ENCODE peak calls at places on chromosomes 2 and 18, in five cellular contexts. T, W, S, K and U are unnamed samples.

GRCh38 chr18:54983041-54983686 is 23.9 kb upstream of the CCDC68 start:
- DNase-seq in T (peak; percentile 28), W (peak; percentile 20), S (peak; percentile 43), K (peak; percentile 8), U (no peak)

GRCh38 chr18:58345875-58346274 is 283.0 kb downstream of the ALPK2 start:
- DNase-seq in T (no peak), W (no peak), S (no peak), K (no peak), U (no peak)

GRCh38 chr2:9441556-9441955 is 18.1 kb downstream of the CPSF3 start:
- DNase-seq in T (no peak), W (no peak), S (no peak), K (no peak), U (no peak)

GRCh38 chr2:36397040-36397616 is 41.5 kb downstream of the CRIM1 start:
- DNase-seq in T (no peak), W (no peak), S (no peak), K (no peak), U (no peak)

GRCh38 chr2:204486855-204487254 is 58.4 kb upstream of the PARD3B start:
- DNase-seq in T (no peak), W (no peak), S (no peak), K (no peak), U (no peak)

GRCh38 chr2:149068996-149069888 is 30.7 kb downstream of the LYPD6B start:
- DNase-seq in T (no peak), W (no peak), S (no peak), K (no peak), U (no peak)

GRCh38 chr2:618591-618990 is 58.6 kb downstream of the TMEM18 start:
- DNase-seq in T (no peak), W (no peak), S (no peak), K (no peak), U (no peak)

GRCh38 chr2:148994341-148994740 is 44.2 kb upstream of the LYPD6B start:
- DNase-seq in T (no peak), W (peak; percentile 53), S (no peak), K (no peak), U (no peak)

GRCh38 chr2:62956646-62957045 is 94.0 kb upstream of the OTX1 start:
- DNase-seq in T (no peak), W (no peak), S (no peak), K (peak; percentile 79), U (no peak)

GRCh38 chr2:62200868-62201267 is 5.0 kb downstream of the B3GNT2 start:
- DNase-seq in T (no peak), W (no peak), S (peak; percentile 33), K (no peak), U (no peak)

GRCh38 chr18:58606236-58606635 is 22.7 kb downstream of the ALPK2 start:
- DNase-seq in T (no peak), W (no peak), S (no peak), K (no peak), U (no peak)

GRCh38 chr2:603427-603826 is 73.8 kb downstream of the TMEM18 start:
- DNase-seq in T (no peak), W (no peak), S (no peak), K (no peak), U (no peak)

GRCh38 chr2:8481463-8482009 is 200.3 kb upstream of the ID2 start:
- DNase-seq in T (no peak), W (no peak), S (peak; percentile 68), K (no peak), U (no peak)

GRCh38 chr2:190618030-190618429 is 30.9 kb upstream of the NAB1 start:
- DNase-seq in T (peak; percentile 19), W (no peak), S (no peak), K (no peak), U (peak; percentile 73)

GRCh38 chr18:51235011-51235789 is 37.7 kb upstream of the MEX3C start:
- DNase-seq in T (no peak), W (peak; percentile 63), S (no peak), K (no peak), U (no peak)

GRCh38 chr2:166180951-166181812 is 53.4 kb upstream of the SCN1A start:
- DNase-seq in T (peak; percentile 22), W (peak; percentile 71), S (peak; percentile 45), K (no peak), U (peak; percentile 68)

GRCh38 chr2:1742680-1743395 is 1.5 kb downstream of the PXDN start:
- DNase-seq in T (no peak), W (no peak), S (no peak), K (peak; percentile 13), U (no peak)

GRCh38 chr2:85326406-85326945 is 1.3 kb downstream of the TGOLN2 start:
- DNase-seq in T (no peak), W (no peak), S (peak; percentile 70), K (no peak), U (no peak)

GRCh38 chr2:234135750-234136221 is 85.3 kb downstream of the SPP2 start:
- DNase-seq in T (peak; percentile 56), W (peak; percentile 80), S (peak; percentile 81), K (no peak), U (peak; percentile 83)

GRCh38 chr2:197294260-197294659 is 16.3 kb downstream of the ANKRD44 start:
- DNase-seq in T (no peak), W (no peak), S (peak; percentile 37), K (no peak), U (no peak)

GRCh38 chr2:70668432-70668831 is 99.6 kb downstream of the ADD2 start:
- DNase-seq in T (no peak), W (no peak), S (no peak), K (no peak), U (no peak)

GRCh38 chr2:105502625-105503334 is 103.9 kb upstream of the FHL2 start:
- DNase-seq in T (no peak), W (no peak), S (no peak), K (no peak), U (no peak)

GRCh38 chr18:75730249-75730648 is 302.7 kb upstream of the SMIM21 start:
- DNase-seq in T (no peak), W (no peak), S (no peak), K (no peak), U (no peak)

GRCh38 chr2:237673130-237673921 is 45.9 kb downstream of the LRRFIP1 start:
- DNase-seq in T (no peak), W (peak; percentile 79), S (peak; percentile 84), K (peak; percentile 13), U (no peak)

GRCh38 chr2:223062304-223062845 is 10.4 kb downstream of the KCNE4 start:
- DNase-seq in T (no peak), W (no peak), S (no peak), K (no peak), U (no peak)

GRCh38 chr2:180753809-180754761 is 226.3 kb upstream of the UBE2E3 start:
- DNase-seq in T (no peak), W (peak; percentile 32), S (no peak), K (no peak), U (no peak)

GRCh38 chr2:396903-397302 is 109.0 kb upstream of the ALKAL2 start:
- DNase-seq in T (no peak), W (no peak), S (no peak), K (no peak), U (no peak)

GRCh38 chr2:96542357-96542977 is 5.9 kb downstream of the ARID5A start:
- DNase-seq in T (no peak), W (no peak), S (no peak), K (no peak), U (no peak)

GRCh38 chr2:151238527-151239487 is 22.9 kb downstream of the RBM43 start:
- DNase-seq in T (peak; percentile 43), W (peak; percentile 63), S (peak; percentile 56), K (peak; percentile 43), U (peak; percentile 51)

GRCh38 chr2:96888082-96889011 is 18.5 kb upstream of the SEMA4C start:
- DNase-seq in T (no peak), W (peak; percentile 75), S (no peak), K (no peak), U (peak; percentile 49)

GRCh38 chr2:39377226-39377939 is 59.7 kb downstream of the MAP4K3 start:
- DNase-seq in T (no peak), W (no peak), S (peak; percentile 66), K (no peak), U (no peak)

GRCh38 chr2:238615187-238615586 is 188.5 kb downstream of the ASB1 start:
- DNase-seq in T (no peak), W (no peak), S (no peak), K (no peak), U (no peak)

GRCh38 chr18:38709122-38709521 is 1143.5 kb upstream of the CELF4 start:
- DNase-seq in T (no peak), W (no peak), S (no peak), K (no peak), U (no peak)

GRCh38 chr2:146820672-146821071 is 1024.2 kb upstream of the ACVR2A start:
- DNase-seq in T (no peak), W (no peak), S (no peak), K (no peak), U (no peak)

GRCh38 chr2:230135126-230135525 is 66.4 kb upstream of the SLC16A14 start:
- DNase-seq in T (no peak), W (no peak), S (no peak), K (no peak), U (no peak)

GRCh38 chr2:228102949-228103348 is 78.5 kb downstream of the SPHKAP start:
- DNase-seq in T (no peak), W (no peak), S (no peak), K (no peak), U (no peak)

GRCh38 chr2:235001237-235002133 is 49.7 kb downstream of the SH3BP4 start:
- DNase-seq in T (no peak), W (no peak), S (no peak), K (no peak), U (peak; percentile 66)

GRCh38 chr2:182593394-182593707 is 122.7 kb upstream of the DNAJC10 start:
- DNase-seq in T (no peak), W (no peak), S (no peak), K (no peak), U (no peak)